ENCODE peak calls at places on chromosomes 13 and 19, in ten cellular contexts. M is GM23338; D is PC-3; S is hypothalamus; I is substantia nigra; H is NK-92 treated with Interleukin-12 subunit alpha and Interleukin-12 subunit beta, amount 100 ng/mL, for 24 hours; K is ovary; N is stimulated activated CD4-positive, alpha-beta T cell treated with anti-CD3 and anti-CD28 coated beads, Interleukin-4, amount 100 ng/mL, for 48 hours; O is left cardiac atrium; L is kidney glomerular epithelial cell. X is an unnamed sample.
A peak's percentile ranks its signal among the peaks of the same experiment; 100 is the strongest.

GRCh38 chr13:35866801-35867200 is 264.4 kb downstream of the DCLK1 start:
- DNase-seq in L (no peak), O (peak; percentile 43), H (no peak), K (no peak), N (no peak), D (no peak), S (no peak), I (no peak), M (no peak), X (no peak)

GRCh38 chr19:11538232-11539036 is at the start of gene CNN1:
- DNase-seq in L (no peak), D (no peak), I (no peak), N (no peak), K (peak; percentile 85), S (no peak), O (peak; percentile 83), M (peak; percentile 86), H (no peak), X (no peak)

GRCh38 chr19:53374743-53375142 is 9.2 kb downstream of the ZNF525 start:
- DNase-seq in I (no peak), O (no peak), H (no peak), D (no peak), N (no peak), S (no peak), M (no peak), K (no peak), L (no peak), X (no peak)

GRCh38 chr13:100347941-100348340 is 240.6 kb downstream of the GGACT start:
- DNase-seq in D (peak; percentile 50), H (no peak), O (no peak), L (no peak), I (no peak), M (no peak), N (no peak), S (no peak), K (no peak), X (no peak)

GRCh38 chr19:5937550-5937949 is 23.5 kb downstream of the CAPS start:
- DNase-seq in O (no peak), D (no peak), K (no peak), N (no peak), L (no peak), I (no peak), S (no peak), H (no peak), M (no peak), X (no peak)

GRCh38 chr19:46896076-46896794 is 35.4 kb downstream of the ARHGAP35 start:
- DNase-seq in O (no peak), H (no peak), N (no peak), K (no peak), M (no peak), D (no peak), I (no peak), S (no peak), L (no peak), X (no peak)

GRCh38 chr19:4172861-4173473 is 9.4 kb downstream of the SIRT6 start:
- DNase-seq in H (no peak), M (peak; percentile 90), I (no peak), S (no peak), L (no peak), D (peak; percentile 24), O (peak; percentile 63), N (peak; percentile 57), K (peak; percentile 79), X (peak; percentile 29)

GRCh38 chr13:58843567-58843966 is 1212.0 kb downstream of the PCDH17 start:
- DNase-seq in L (no peak), N (no peak), D (no peak), M (peak; percentile 57), K (no peak), H (no peak), S (no peak), O (no peak), I (no peak), X (no peak)

GRCh38 chr19:46944918-46945628 is 74.6 kb upstream of the NPAS1 start:
- DNase-seq in K (peak; percentile 33), N (no peak), H (no peak), D (no peak), O (peak; percentile 68), S (no peak), M (peak; percentile 78), L (no peak), I (peak; percentile 44), X (no peak)

GRCh38 chr13:21615427-21615826 is 11.5 kb upstream of the MICU2 start:
- DNase-seq in D (no peak), N (no peak), S (no peak), K (no peak), H (no peak), L (no peak), M (no peak), O (no peak), I (no peak), X (no peak)

GRCh38 chr13:38662362-38662761 is 24.5 kb upstream of the FREM2 start:
- DNase-seq in N (no peak), D (no peak), L (peak; percentile 7), K (no peak), O (no peak), H (no peak), S (no peak), M (peak; percentile 17), I (no peak), X (no peak)

GRCh38 chr13:37595162-37595561 is 3.4 kb downstream of the POSTN start:
- DNase-seq in L (no peak), S (no peak), M (peak; percentile 14), D (no peak), K (no peak), H (no peak), I (no peak), N (no peak), O (no peak), X (no peak)

GRCh38 chr13:32009362-32009761 is 22.2 kb upstream of the FRY start:
- DNase-seq in M (no peak), I (no peak), O (no peak), N (no peak), S (no peak), H (no peak), L (no peak), D (no peak), K (no peak), X (no peak)

GRCh38 chr19:15417699-15418098 is 1.1 kb downstream of the AKAP8L start:
- DNase-seq in I (no peak), H (no peak), K (no peak), L (no peak), S (no peak), O (peak; percentile 20), M (no peak), N (no peak), D (peak; percentile 6), X (no peak)

GRCh38 chr13:110329798-110330461 is 22.8 kb downstream of the COL4A2 start:
- DNase-seq in D (no peak), M (no peak), L (peak; percentile 86), K (no peak), I (no peak), H (no peak), S (no peak), O (no peak), N (no peak), X (no peak)

GRCh38 chr19:46882034-46882433 is 21.2 kb downstream of the ARHGAP35 start:
- DNase-seq in D (no peak), M (no peak), I (no peak), N (no peak), K (no peak), L (no peak), H (no peak), O (no peak), S (no peak), X (no peak)

GRCh38 chr19:42277821-42278809 is 9.1 kb downstream of the CIC start:
- DNase-seq in H (no peak), O (no peak), D (no peak), S (no peak), N (no peak), I (no peak), M (no peak), K (peak; percentile 37), L (peak; percentile 2), X (no peak)

GRCh38 chr13:20559659-20560356 is 7.1 kb upstream of the IFT88 start:
- DNase-seq in M (no peak), K (no peak), H (no peak), L (no peak), O (no peak), N (no peak), I (no peak), D (no peak), S (no peak), X (no peak)

GRCh38 chr19:5264453-5264852 is 76.2 kb downstream of the PTPRS start:
- DNase-seq in O (no peak), S (no peak), D (no peak), K (no peak), H (no peak), N (no peak), I (no peak), M (no peak), L (no peak), X (no peak)

GRCh38 chr13:110119943-110120905 is 186.7 kb downstream of the COL4A1 start:
- DNase-seq in H (no peak), M (no peak), I (no peak), O (no peak), D (peak; percentile 73), S (no peak), K (no peak), L (no peak), N (no peak), X (no peak)

GRCh38 chr19:1360818-1361461 is 22.8 kb upstream of the NDUFS7 start:
- DNase-seq in D (no peak), K (peak; percentile 92), M (no peak), H (no peak), I (peak; percentile 67), O (peak; percentile 77), L (peak; percentile 66), N (no peak), S (peak; percentile 48), X (no peak)

GRCh38 chr13:26228080-26228479 is 6.0 kb upstream of the RNF6 start:
- DNase-seq in N (no peak), M (no peak), L (no peak), K (no peak), D (no peak), S (no peak), I (no peak), O (no peak), H (no peak), X (no peak)

GRCh38 chr19:35757231-35757748 is 461 bp upstream of the HSPB6 start:
- DNase-seq in H (no peak), O (peak; percentile 91), M (peak; percentile 52), D (peak; percentile 29), N (peak; percentile 17), I (no peak), K (peak; percentile 95), S (no peak), L (peak; percentile 74), X (no peak)

GRCh38 chr13:101627556-101627943 is 175.1 kb downstream of the ITGBL1 start:
- DNase-seq in S (no peak), H (no peak), L (no peak), I (no peak), K (no peak), O (no peak), D (peak; percentile 55), M (no peak), N (no peak), X (no peak)

GRCh38 chr19:42512130-42512636 is 16.1 kb downstream of the CEACAM1 start:
- DNase-seq in S (no peak), D (no peak), M (no peak), H (no peak), K (no peak), L (no peak), O (no peak), N (no peak), I (no peak), X (no peak)

GRCh38 chr19:571127-571974 is 1.0 kb upstream of the BSG start:
- DNase-seq in I (no peak), S (no peak), M (peak; percentile 77), D (peak; percentile 68), H (no peak), N (peak; percentile 34), K (peak; percentile 57), O (no peak), L (no peak), X (no peak)

GRCh38 chr19:35545855-35546381 is 492 bp downstream of the TMEM147 start:
- DNase-seq in H (peak; percentile 57), S (no peak), K (peak; percentile 60), N (peak; percentile 65), L (no peak), I (no peak), O (peak; percentile 64), D (peak; percentile 23), M (peak; percentile 63), X (peak; percentile 51)

GRCh38 chr13:27101847-27102246 is 69.8 kb downstream of the USP12 start:
- DNase-seq in S (no peak), M (no peak), D (no peak), I (no peak), H (no peak), O (no peak), K (no peak), N (no peak), L (no peak), X (no peak)

X was measured in activated naive CD8-positive, alpha-beta T cell treated with anti-CD3 and anti-CD28 coated beads, Interleukin-2, amount 50 U/mL, for 16 hours.